ENCODE peak calls at places on chromosome 21, in six cellular contexts. One of them, this sample, is unnamed.

GRCh38 chr21:31865429-31865970 is 7.3 kb upstream of the HUNK start:
- DNase-seq in bronchial epithelial cell: no peak
- DNase-seq in heart right ventricle: peak; percentile 16
- DNase-seq in PC-9: no peak
- DNase-seq in CD8-positive, alpha-beta memory T cell: no peak
- DNase-seq in iPS DF 6.9: no peak
- DNase-seq in this sample: no peak

GRCh38 chr21:37463083-37463780 is 96.7 kb downstream of the DYRK1A start:
- DNase-seq in bronchial epithelial cell: peak; percentile 60
- DNase-seq in heart right ventricle: no peak
- DNase-seq in PC-9: peak; percentile 41
- DNase-seq in CD8-positive, alpha-beta memory T cell: peak; percentile 31
- DNase-seq in iPS DF 6.9: no peak
- DNase-seq in this sample: no peak

GRCh38 chr21:17191346-17191993 is 321.4 kb upstream of the CXADR start:
- DNase-seq in bronchial epithelial cell: no peak
- DNase-seq in heart right ventricle: no peak
- DNase-seq in PC-9: no peak
- DNase-seq in CD8-positive, alpha-beta memory T cell: no peak
- DNase-seq in iPS DF 6.9: no peak
- DNase-seq in this sample: no peak

GRCh38 chr21:27112186-27112585 is 145.3 kb upstream of the ADAMTS5 start:
- DNase-seq in bronchial epithelial cell: peak; percentile 98
- DNase-seq in heart right ventricle: no peak
- DNase-seq in PC-9: no peak
- DNase-seq in CD8-positive, alpha-beta memory T cell: no peak
- DNase-seq in iPS DF 6.9: no peak
- DNase-seq in this sample: no peak

GRCh38 chr21:14454642-14455009 is 71.7 kb upstream of the HSPA13 start:
- DNase-seq in bronchial epithelial cell: no peak
- DNase-seq in heart right ventricle: no peak
- DNase-seq in PC-9: no peak
- DNase-seq in CD8-positive, alpha-beta memory T cell: no peak
- DNase-seq in iPS DF 6.9: no peak
- DNase-seq in this sample: no peak

GRCh38 chr21:28627691-28628090 is 365.0 kb downstream of the LTN1 start:
- DNase-seq in bronchial epithelial cell: no peak
- DNase-seq in heart right ventricle: no peak
- DNase-seq in PC-9: no peak
- DNase-seq in CD8-positive, alpha-beta memory T cell: no peak
- DNase-seq in iPS DF 6.9: no peak
- DNase-seq in this sample: no peak

GRCh38 chr21:28334407-28334806 is 658.3 kb downstream of the LTN1 start:
- DNase-seq in bronchial epithelial cell: peak; percentile 69
- DNase-seq in heart right ventricle: no peak
- DNase-seq in PC-9: no peak
- DNase-seq in CD8-positive, alpha-beta memory T cell: no peak
- DNase-seq in iPS DF 6.9: no peak
- DNase-seq in this sample: no peak

GRCh38 chr21:14600569-14601308 is 54.6 kb upstream of the SAMSN1 start:
- DNase-seq in bronchial epithelial cell: no peak
- DNase-seq in heart right ventricle: no peak
- DNase-seq in PC-9: no peak
- DNase-seq in CD8-positive, alpha-beta memory T cell: no peak
- DNase-seq in iPS DF 6.9: no peak
- DNase-seq in this sample: no peak

GRCh38 chr21:32884062-32884461 is 112.5 kb upstream of the PAXBP1 start:
- DNase-seq in bronchial epithelial cell: no peak
- DNase-seq in heart right ventricle: no peak
- DNase-seq in PC-9: no peak
- DNase-seq in CD8-positive, alpha-beta memory T cell: no peak
- DNase-seq in iPS DF 6.9: no peak
- DNase-seq in this sample: peak; percentile 46

GRCh38 chr21:34548782-34549376 is 36.9 kb upstream of the KCNE1 start:
- DNase-seq in bronchial epithelial cell: no peak
- DNase-seq in heart right ventricle: no peak
- DNase-seq in PC-9: no peak
- DNase-seq in CD8-positive, alpha-beta memory T cell: no peak
- DNase-seq in iPS DF 6.9: no peak
- DNase-seq in this sample: no peak

GRCh38 chr21:34544032-34544496 is 32.1 kb upstream of the KCNE1 start:
- DNase-seq in bronchial epithelial cell: peak; percentile 75
- DNase-seq in heart right ventricle: no peak
- DNase-seq in PC-9: peak; percentile 61
- DNase-seq in CD8-positive, alpha-beta memory T cell: peak; percentile 10
- DNase-seq in iPS DF 6.9: peak; percentile 63
- DNase-seq in this sample: peak; percentile 68

GRCh38 chr21:34543017-34543416 is 31.0 kb upstream of the KCNE1 start:
- DNase-seq in bronchial epithelial cell: no peak
- DNase-seq in heart right ventricle: no peak
- DNase-seq in PC-9: no peak
- DNase-seq in CD8-positive, alpha-beta memory T cell: no peak
- DNase-seq in iPS DF 6.9: no peak
- DNase-seq in this sample: no peak

GRCh38 chr21:34545079-34545884 is 33.3 kb upstream of the KCNE1 start:
- DNase-seq in bronchial epithelial cell: peak; percentile 25
- DNase-seq in heart right ventricle: no peak
- DNase-seq in PC-9: peak; percentile 98
- DNase-seq in CD8-positive, alpha-beta memory T cell: no peak
- DNase-seq in iPS DF 6.9: no peak
- DNase-seq in this sample: peak; percentile 23

GRCh38 chr21:34546556-34546955 is 34.5 kb upstream of the KCNE1 start:
- DNase-seq in bronchial epithelial cell: no peak
- DNase-seq in heart right ventricle: no peak
- DNase-seq in PC-9: no peak
- DNase-seq in CD8-positive, alpha-beta memory T cell: no peak
- DNase-seq in iPS DF 6.9: no peak
- DNase-seq in this sample: no peak
- H3K27me3 ChIP-seq in bronchial epithelial cell: no peaks in the 10 kb centered on the region
- H3K27me3 ChIP-seq in heart right ventricle: no peaks in the 10 kb centered on the region
- H3K27me3 ChIP-seq in PC-9: no peaks in the 10 kb centered on the region
- H3K27me3 ChIP-seq in CD8-positive, alpha-beta memory T cell: no peaks in the 10 kb centered on the region
- H3K27me3 ChIP-seq in iPS DF 6.9: no peaks in the 10 kb centered on the region
- H3K27me3 ChIP-seq in this sample: no peaks in the 10 kb centered on the region

GRCh38 chr21:38498057-38498833 is at the start of gene ERG:
- DNase-seq in bronchial epithelial cell: no peak
- DNase-seq in heart right ventricle: peak; percentile 35
- DNase-seq in PC-9: no peak
- DNase-seq in CD8-positive, alpha-beta memory T cell: no peak
- DNase-seq in iPS DF 6.9: no peak
- DNase-seq in this sample: no peak
- H3K4me3 ChIP-seq in bronchial epithelial cell: no peak within 1 kb of the TSS
- H3K4me3 ChIP-seq in heart right ventricle: peak within 1 kb of the TSS; percentile 20
- H3K4me3 ChIP-seq in PC-9: no peak within 1 kb of the TSS
- H3K4me3 ChIP-seq in CD8-positive, alpha-beta memory T cell: no peak within 1 kb of the TSS
- H3K4me3 ChIP-seq in iPS DF 6.9: no peak within 1 kb of the TSS
- H3K4me3 ChIP-seq in this sample: no peak within 1 kb of the TSS

DNA sequence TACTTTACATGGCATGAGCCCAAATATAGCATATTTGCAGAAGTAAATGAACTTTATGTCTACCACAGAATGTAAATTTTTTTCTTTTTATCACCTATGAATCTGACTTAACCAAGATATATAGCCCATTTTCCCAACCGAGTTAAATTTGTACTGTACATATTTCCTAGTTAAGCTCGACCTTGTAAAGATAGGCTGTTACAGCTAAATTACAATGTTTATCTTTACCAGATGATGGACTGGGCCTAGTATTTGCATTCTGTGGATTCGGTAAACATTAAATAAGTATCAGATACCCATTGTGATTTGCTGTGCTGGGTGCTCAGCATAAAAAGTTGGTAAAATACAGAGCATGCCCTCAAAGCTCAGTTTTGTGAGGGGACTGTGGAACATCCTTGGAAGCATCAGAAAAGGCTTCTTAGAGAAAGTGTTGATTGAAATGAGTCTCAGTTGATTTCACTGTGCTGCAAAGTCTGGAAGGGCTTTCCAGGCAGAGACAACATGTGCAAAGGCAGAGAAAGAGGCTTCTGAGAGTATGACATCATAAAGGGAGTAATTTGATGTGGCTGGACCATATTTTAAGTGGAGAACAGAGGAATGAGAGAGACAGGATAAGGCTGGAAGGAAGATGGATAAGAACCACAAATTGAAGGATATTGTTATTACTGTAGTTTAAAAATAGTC is 27.4 kb downstream of the MORC3 start:
- DNase-seq in bronchial epithelial cell: no peak
- DNase-seq in heart right ventricle: no peak
- DNase-seq in PC-9: no peak
- DNase-seq in CD8-positive, alpha-beta memory T cell: no peak
- DNase-seq in iPS DF 6.9: no peak
- DNase-seq in this sample: no peak
- H3K36me3 ChIP-seq in bronchial epithelial cell: peaks cover 25% of the 10 kb centered on the region
- H3K36me3 ChIP-seq in heart right ventricle: peaks cover 60% of the 10 kb centered on the region
- H3K36me3 ChIP-seq in PC-9: no peaks in the 10 kb centered on the region
- H3K36me3 ChIP-seq in CD8-positive, alpha-beta memory T cell: peaks cover 47% of the 10 kb centered on the region
- H3K36me3 ChIP-seq in iPS DF 6.9: peaks cover 3% of the 10 kb centered on the region
- H3K36me3 ChIP-seq in this sample: peaks cover 13% of the 10 kb centered on the region

GRCh38 chr21:42239556-42239955 is 20.6 kb downstream of the ABCG1 start:
- DNase-seq in bronchial epithelial cell: no peak
- DNase-seq in heart right ventricle: no peak
- DNase-seq in PC-9: no peak
- DNase-seq in CD8-positive, alpha-beta memory T cell: no peak
- DNase-seq in iPS DF 6.9: no peak
- DNase-seq in this sample: no peak
- H3K27me3 ChIP-seq in bronchial epithelial cell: no peaks in the 10 kb centered on the region
- H3K27me3 ChIP-seq in heart right ventricle: no peaks in the 10 kb centered on the region
- H3K27me3 ChIP-seq in PC-9: no peaks in the 10 kb centered on the region
- H3K27me3 ChIP-seq in CD8-positive, alpha-beta memory T cell: no peaks in the 10 kb centered on the region
- H3K27me3 ChIP-seq in iPS DF 6.9: peaks cover 4% of the 10 kb centered on the region
- H3K27me3 ChIP-seq in this sample: peaks cover 22% of the 10 kb centered on the region

GRCh38 chr21:30282850-30283249 is at the start of gene KRTAP24-1:
- DNase-seq in bronchial epithelial cell: no peak
- DNase-seq in heart right ventricle: no peak
- DNase-seq in PC-9: no peak
- DNase-seq in CD8-positive, alpha-beta memory T cell: no peak
- DNase-seq in iPS DF 6.9: no peak
- DNase-seq in this sample: no peak
- H3K4me3 ChIP-seq in bronchial epithelial cell: no peak within 1 kb of the TSS
- H3K4me3 ChIP-seq in heart right ventricle: no peak within 1 kb of the TSS
- H3K4me3 ChIP-seq in PC-9: no peak within 1 kb of the TSS
- H3K4me3 ChIP-seq in CD8-positive, alpha-beta memory T cell: no peak within 1 kb of the TSS
- H3K4me3 ChIP-seq in iPS DF 6.9: no peak within 1 kb of the TSS
- H3K4me3 ChIP-seq in this sample: no peak within 1 kb of the TSS

GRCh38 chr21:42412636-42412933 is 8.9 kb downstream of the UBASH3A start:
- DNase-seq in bronchial epithelial cell: no peak
- DNase-seq in heart right ventricle: no peak
- DNase-seq in PC-9: no peak
- DNase-seq in CD8-positive, alpha-beta memory T cell: no peak
- DNase-seq in iPS DF 6.9: no peak
- DNase-seq in this sample: no peak
- H3K36me3 ChIP-seq in bronchial epithelial cell: no peaks in the 10 kb centered on the region
- H3K36me3 ChIP-seq in heart right ventricle: no peaks in the 10 kb centered on the region
- H3K36me3 ChIP-seq in PC-9: no peaks in the 10 kb centered on the region
- H3K36me3 ChIP-seq in CD8-positive, alpha-beta memory T cell: peaks cover 78% of the 10 kb centered on the region
- H3K36me3 ChIP-seq in iPS DF 6.9: no peaks in the 10 kb centered on the region
- H3K36me3 ChIP-seq in this sample: no peaks in the 10 kb centered on the region

This sample was measured in H7.